ENCODE peak calls at places on chromosome 18, in four cellular contexts. D is D341Med, M is adipocyte, S is HFF-Myc. V is an unnamed sample.

GRCh38 chr18:79424008-79424565 is 28.4 kb downstream of the NFATC1 start:
- DNase-seq in M (no peak), S (no peak), D (no peak), V (no peak)

GRCh38 chr18:13539050-13539449 is 187.3 kb downstream of the FAM210A start:
- DNase-seq in D (no peak), S (no peak), M (no peak), V (no peak)

GRCh38 chr18:45386256-45386655 is 229.0 kb upstream of the SLC14A2 start:
- DNase-seq in S (no peak), D (peak; percentile 66), M (peak; percentile 56), V (peak; percentile 25)

GRCh38 chr18:26386002-26386401 is 159.8 kb downstream of the TAF4B start:
- DNase-seq in S (peak; percentile 38), D (no peak), M (peak; percentile 92), V (peak; percentile 68)

GRCh38 chr18:10524507-10525425 is 1.1 kb upstream of the NAPG start:
- DNase-seq in M (no peak), D (no peak), S (no peak), V (peak; percentile 72)

GRCh38 chr18:30748541-30748940 is 294.0 kb downstream of the DSC3 start:
- DNase-seq in M (no peak), S (no peak), D (no peak), V (no peak)

GRCh38 chr18:35770360-35770759 is 188.8 kb downstream of the GALNT1 start:
- DNase-seq in S (peak; percentile 12), M (no peak), D (no peak), V (no peak)

GRCh38 chr18:22106536-22107292 is 62.7 kb upstream of the GATA6 start:
- DNase-seq in M (no peak), D (no peak), S (no peak), V (no peak)

GRCh38 chr18:62490967-62491366 is 31.9 kb upstream of the ZCCHC2 start:
- DNase-seq in M (no peak), S (no peak), D (no peak), V (no peak)

GRCh38 chr18:59547691-59548182 is 149.5 kb downstream of the CCBE1 start:
- DNase-seq in M (no peak), D (no peak), S (no peak), V (peak; percentile 81)

GRCh38 chr18:73669299-73669698 is 478.3 kb downstream of the FBXO15 start:
- DNase-seq in S (no peak), M (peak; percentile 95), D (no peak), V (peak; percentile 41)

GRCh38 chr18:80233201-80233835 is 14.0 kb downstream of the PARD6G start:
- DNase-seq in S (no peak), M (no peak), D (no peak), V (no peak)

GRCh38 chr18:22637787-22638186 is 220.1 kb upstream of the CTAGE1 start:
- DNase-seq in D (no peak), S (peak; percentile 35), M (peak; percentile 76), V (peak; percentile 77)

GRCh38 chr18:69840445-69840844 is 107.2 kb downstream of the CD226 start:
- DNase-seq in M (peak; percentile 53), S (no peak), D (no peak), V (peak; percentile 18)

GRCh38 chr18:45169610-45170009 is 445.7 kb upstream of the SLC14A2 start:
- DNase-seq in S (peak; percentile 61), M (peak; percentile 91), D (no peak), V (peak; percentile 94)

GRCh38 chr18:58997811-58998337 is 133.2 kb downstream of the ZNF532 start:
- DNase-seq in S (peak; percentile 78), D (no peak), M (peak; percentile 86), V (peak; percentile 92)

GRCh38 chr18:27447530-27447929 is 262.4 kb upstream of the CHST9 start:
- DNase-seq in S (no peak), D (no peak), M (no peak), V (no peak)

GRCh38 chr18:36341944-36342343 is 44.4 kb downstream of the FHOD3 start:
- DNase-seq in M (no peak), S (no peak), D (no peak), V (no peak)

GRCh38 chr18:2889761-2890192 is 43.0 kb downstream of the EMILIN2 start:
- DNase-seq in M (no peak), S (no peak), D (no peak), V (peak; percentile 19)

GRCh38 chr18:51137891-51138290 is 59.6 kb downstream of the MEX3C start:
- DNase-seq in D (no peak), S (no peak), M (no peak), V (peak; percentile 88)

GRCh38 chr18:9140381-9140780 is 3.8 kb downstream of the ANKRD12 start:
- DNase-seq in S (no peak), D (no peak), M (no peak), V (no peak)

GRCh38 chr18:54358495-54358793 is 738 bp downstream of the C18orf54 start:
- DNase-seq in S (peak; percentile 3), D (no peak), M (peak; percentile 62), V (peak; percentile 10)

GRCh38 chr18:3706279-3707097 is 256.5 kb downstream of the TGIF1 start:
- DNase-seq in S (no peak), M (no peak), D (no peak), V (peak; percentile 16)

GRCh38 chr18:657998-658946 is 819 bp downstream of the TYMS start:
- DNase-seq in D (peak; percentile 90), S (peak; percentile 86), M (peak; percentile 95), V (peak; percentile 89)

GRCh38 chr18:30684825-30685481 is 357.6 kb downstream of the DSC3 start:
- DNase-seq in D (no peak), S (no peak), M (no peak), V (no peak)

GRCh38 chr18:63162271-63163014 is 157.1 kb downstream of the BCL2 start:
- DNase-seq in M (peak; percentile 29), D (no peak), S (no peak), V (peak; percentile 9)

V was measured in RPMI7951.